ENCODE peak calls at places on chromosome 2, in nine cellular contexts. X is tibial artery, S is GM20000, A is mucosa of descending colon, O is GM10248, V is nephron progenitor cell, P is AG09319, W is heart right ventricle, H is epithelial cell of esophagus. G is an unnamed sample.
A peak's percentile ranks its signal among the peaks of the same experiment; 100 is the strongest.

GRCh38 chr2:109419171-109419756 is 194.5 kb downstream of the SEPTIN10 start:
- DNase-seq in X (no peak), S (no peak), A (peak; percentile 2), O (no peak), V (no peak), P (no peak), W (no peak), H (no peak), G (no peak)

GRCh38 chr2:137944714-137945113 is 19.6 kb upstream of the HNMT start:
- DNase-seq in X (no peak), S (no peak), A (no peak), O (no peak), V (no peak), P (no peak), W (no peak), H (no peak), G (no peak)

GRCh38 chr2:218392459-218392858 is 7.2 kb upstream of the CTDSP1 start:
- DNase-seq in X (no peak), S (no peak), A (no peak), O (no peak), V (no peak), P (no peak), W (no peak), H (no peak), G (no peak)

GRCh38 chr2:101717041-101717817 is 19.7 kb downstream of the MAP4K4 start:
- DNase-seq in X (no peak), S (peak; percentile 28), A (no peak), O (no peak), V (no peak), P (no peak), W (no peak), H (no peak), G (no peak)

GRCh38 chr2:177678939-177679338 is 286.4 kb downstream of the AGPS start:
- DNase-seq in X (no peak), S (no peak), A (no peak), O (no peak), V (no peak), P (no peak), W (no peak), H (no peak), G (no peak)

GRCh38 chr2:177244244-177244771 is 20.2 kb downstream of the NFE2L2 start:
- DNase-seq in X (no peak), S (no peak), A (no peak), O (no peak), V (no peak), P (no peak), W (no peak), H (no peak), G (no peak)

GRCh38 chr2:74481961-74482800 is 617 bp downstream of the CCDC142 start:
- DNase-seq in X (peak; percentile 67), S (peak; percentile 66), A (peak; percentile 65), O (peak; percentile 67), V (peak; percentile 68), P (no peak), W (no peak), H (peak; percentile 39), G (no peak)

GRCh38 chr2:134252092-134252775 is 1.6 kb upstream of the MGAT5 start:
- DNase-seq in X (no peak), S (no peak), A (no peak), O (no peak), V (no peak), P (no peak), W (no peak), H (no peak), G (no peak)

GRCh38 chr2:118913805-118914645 is 28.0 kb upstream of the MARCO start:
- DNase-seq in X (no peak), S (no peak), A (no peak), O (no peak), V (no peak), P (no peak), W (no peak), H (peak; percentile 82), G (no peak)

GRCh38 chr2:137254081-137254480 is 488.7 kb downstream of the THSD7B start:
- DNase-seq in X (no peak), S (no peak), A (no peak), O (no peak), V (no peak), P (no peak), W (no peak), H (no peak), G (no peak)

GRCh38 chr2:32403782-32404181 is 47.0 kb downstream of the BIRC6 start:
- DNase-seq in X (no peak), S (no peak), A (no peak), O (no peak), V (no peak), P (no peak), W (no peak), H (no peak), G (no peak)

GRCh38 chr2:232439758-232440135 is 16.2 kb upstream of the ALPI start:
- DNase-seq in X (no peak), S (no peak), A (no peak), O (no peak), V (no peak), P (no peak), W (no peak), H (no peak), G (no peak)

GRCh38 chr2:57546478-57546877 is 500.1 kb upstream of the VRK2 start:
- DNase-seq in X (no peak), S (no peak), A (no peak), O (no peak), V (no peak), P (no peak), W (no peak), H (no peak), G (no peak)

GRCh38 chr2:119218478-119219064 is 5.1 kb upstream of the STEAP3 start:
- DNase-seq in X (no peak), S (no peak), A (no peak), O (no peak), V (no peak), P (peak; percentile 34), W (peak; percentile 58), H (peak; percentile 73), G (no peak)

GRCh38 chr2:55751966-55752365 is 58.3 kb upstream of the PNPT1 start:
- DNase-seq in X (no peak), S (no peak), A (no peak), O (no peak), V (no peak), P (no peak), W (no peak), H (no peak), G (no peak)

GRCh38 chr2:136932700-136933099 is 167.4 kb downstream of the THSD7B start:
- DNase-seq in X (no peak), S (peak; percentile 6), A (no peak), O (no peak), V (peak; percentile 33), P (peak; percentile 3), W (no peak), H (peak; percentile 53), G (peak; percentile 17)

GRCh38 chr2:152715854-152716428 is 1.3 kb downstream of the PRPF40A start:
- DNase-seq in X (no peak), S (no peak), A (no peak), O (no peak), V (peak; percentile 30), P (no peak), W (no peak), H (peak; percentile 68), G (peak; percentile 18)

GRCh38 chr2:154455201-154455600 is 243.3 kb upstream of the KCNJ3 start:
- DNase-seq in X (no peak), S (no peak), A (no peak), O (no peak), V (no peak), P (no peak), W (no peak), H (no peak), G (no peak)

GRCh38 chr2:208781166-208781565 is 374.6 kb downstream of the PTH2R start:
- DNase-seq in X (no peak), S (no peak), A (no peak), O (no peak), V (no peak), P (no peak), W (no peak), H (peak; percentile 60), G (no peak)

GRCh38 chr2:208782097-208782496 is 375.5 kb downstream of the PTH2R start:
- DNase-seq in X (no peak), S (no peak), A (no peak), O (no peak), V (no peak), P (no peak), W (no peak), H (no peak), G (no peak)

DNA sequence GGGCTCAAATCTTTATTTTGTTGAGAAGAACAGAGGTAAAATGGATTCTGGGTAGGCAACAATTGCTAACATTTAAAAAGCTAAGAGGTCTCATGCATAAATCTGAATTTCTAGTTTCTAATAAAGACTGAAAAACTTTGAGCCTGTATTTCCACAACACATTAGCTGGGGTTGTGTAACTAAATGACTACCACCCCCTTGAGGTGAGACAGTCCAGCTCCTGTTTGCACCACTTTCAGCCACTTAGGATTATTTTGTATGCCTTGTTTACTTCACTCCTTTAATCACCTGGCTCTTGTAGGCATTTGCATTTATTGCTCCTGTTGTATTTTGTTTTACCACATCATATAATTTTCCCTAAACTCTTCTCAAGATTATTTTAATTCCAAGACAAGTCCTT is 376.6 kb downstream of the PTH2R start:
- DNase-seq in X (no peak), S (no peak), A (no peak), O (no peak), V (no peak), P (no peak), W (no peak), H (peak; percentile 49), G (no peak)
- TF ChIP-seq CTCF in X (no peak), S (no peak), A (no peak), O (no peak), V (no peak), P (no peak), W (peak; percentile 19), H (peak; percentile 46), G (peak; percentile 14)

DNA sequence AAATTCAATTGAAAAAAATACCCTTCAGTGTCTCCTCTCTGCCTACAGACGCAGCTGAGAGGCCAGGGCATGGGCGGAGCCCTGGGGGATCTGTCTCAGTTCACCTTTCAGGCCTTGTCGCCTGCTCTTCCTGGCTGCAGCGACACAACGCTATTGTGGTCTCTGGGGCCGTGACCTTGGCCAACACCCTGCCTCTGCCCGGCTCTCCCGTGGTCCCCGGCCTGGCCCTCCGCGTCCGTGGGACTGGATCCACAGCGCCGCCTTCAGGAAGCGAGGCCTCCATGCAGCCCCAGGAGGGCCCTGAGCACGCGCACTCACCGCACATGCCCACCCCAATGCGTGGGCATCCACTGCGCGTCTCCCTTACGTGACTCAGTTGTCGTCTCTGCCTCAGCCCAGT is 81.1 kb downstream of the MRPS9 start:
- DNase-seq in X (no peak), S (no peak), A (no peak), O (no peak), V (peak; percentile 58), P (no peak), W (no peak), H (no peak), G (peak; percentile 31)
- TF ChIP-seq CTCF in X (no peak), S (no peak), A (no peak), O (no peak), V (peak; percentile 51), P (peak; percentile 13), W (no peak), H (no peak), G (peak; percentile 55)

GRCh38 chr2:10303634-10304378 is 1.1 kb downstream of the HPCAL1 start:
- DNase-seq in X (no peak), S (peak; percentile 76), A (peak; percentile 76), O (peak; percentile 51), V (peak; percentile 73), P (no peak), W (peak; percentile 23), H (peak; percentile 44), G (peak; percentile 48)
- TF ChIP-seq CTCF in X (no peak), S (no peak), A (no peak), O (peak; percentile 15), V (no peak), P (peak; percentile 27), W (no peak), H (no peak), G (peak; percentile 38)

GRCh38 chr2:168247341-168248305 is at the start of gene STK39:
- DNase-seq in X (peak; percentile 64), S (peak; percentile 88), A (peak; percentile 89), O (peak; percentile 74), V (peak; percentile 82), P (no peak), W (peak; percentile 76), H (peak; percentile 80), G (peak; percentile 69)
- TF ChIP-seq CTCF in X (no peak), S (no peak), A (no peak), O (no peak), V (no peak), P (no peak), W (no peak), H (no peak), G (peak; percentile 40)

G was measured in progenitor cell of endocrine pancreas.